ENCODE peak calls at places on chromosomes 1 and 21, in six cellular contexts. A is GM10248, Z is choroid plexus epithelial cell, F is BJ, C is GM23338, V is heart right ventricle. G is an unnamed sample.

GRCh38 chr1:85091647-85092295 is 43.5 kb upstream of the MCOLN3 start:
- DNase-seq in V (no peak), A (no peak), C (no peak), F (no peak), Z (no peak), G (no peak)

GRCh38 chr1:84753516-84754375 is 63.5 kb upstream of the SSX2IP start:
- DNase-seq in C (peak), F (no peak), V (peak), A (peak), Z (peak), G (peak)

GRCh38 chr1:2966940-2967725 is 54.1 kb upstream of the ACTRT2 start:
- DNase-seq in Z (no peak), V (no peak), F (no peak), A (no peak), C (no peak), G (no peak)

GRCh38 chr1:18670267-18670910 is 39.7 kb downstream of the PAX7 start:
- DNase-seq in V (no peak), C (no peak), A (no peak), F (no peak), Z (no peak), G (no peak)

GRCh38 chr1:222975472-222976122 is 160.8 kb downstream of the DISP1 start:
- DNase-seq in A (no peak), F (no peak), V (no peak), C (no peak), Z (peak), G (no peak)

GRCh38 chr1:160001440-160001839 is 30.4 kb downstream of the PIGM start:
- DNase-seq in V (no peak), A (no peak), C (no peak), F (no peak), Z (no peak), G (no peak)

GRCh38 chr1:206651958-206652890 is 16.9 kb downstream of the DYRK3 start:
- DNase-seq in C (no peak), V (no peak), A (no peak), Z (no peak), F (no peak), G (no peak)

GRCh38 chr1:44881011-44881632 is 38.1 kb upstream of the PTCH2 start:
- DNase-seq in A (no peak), F (peak), V (no peak), C (no peak), Z (peak), G (peak)

GRCh38 chr1:241202321-241202845 is 154.6 kb downstream of the RGS7 start:
- DNase-seq in V (no peak), C (peak), F (no peak), A (no peak), Z (no peak), G (no peak)

GRCh38 chr1:59565611-59566410 is 248.9 kb upstream of the HOOK1 start:
- DNase-seq in A (no peak), Z (peak), V (no peak), C (no peak), F (peak), G (peak)

GRCh38 chr1:39132505-39133339 is 71.8 kb upstream of the MACF1 start:
- DNase-seq in V (peak), Z (peak), F (no peak), C (peak), A (no peak), G (no peak)

GRCh38 chr1:3453891-3454810 is at the start of gene ARHGEF16:
- DNase-seq in V (peak), F (no peak), C (peak), A (no peak), Z (peak), G (no peak)

GRCh38 chr21:36125513-36126121 is 9.3 kb upstream of the CBR3 start:
- DNase-seq in V (no peak), Z (peak), A (peak), C (peak), F (no peak), G (no peak)

GRCh38 chr1:8992936-8993687 is 33.1 kb downstream of the SLC2A7 start:
- DNase-seq in Z (peak), C (no peak), V (no peak), A (no peak), F (no peak), G (no peak)

GRCh38 chr1:27658951-27659496 is 13.0 kb downstream of the IFI6 start:
- DNase-seq in A (peak), Z (no peak), V (no peak), F (peak), C (peak), G (no peak)

GRCh38 chr1:7389201-7389785 is 381.8 kb upstream of the VAMP3 start:
- DNase-seq in Z (peak), A (no peak), V (no peak), F (no peak), C (no peak), G (no peak)

GRCh38 chr1:32651461-32652073 is 559 bp downstream of the RBBP4 start:
- DNase-seq in V (no peak), F (peak), A (peak), Z (no peak), C (no peak), G (no peak)

GRCh38 chr1:18352640-18353245 is 128.0 kb upstream of the KLHDC7A start:
- DNase-seq in V (no peak), C (peak), Z (no peak), A (no peak), F (no peak), G (no peak)

GRCh38 chr1:14897080-14897449 is 256.5 kb upstream of the TMEM51 start:
- DNase-seq in C (no peak), Z (peak), V (no peak), F (no peak), A (no peak), G (no peak)

GRCh38 chr1:242523282-242523967 is 1.1 kb downstream of the PLD5 start:
- DNase-seq in Z (no peak), V (no peak), C (peak), A (no peak), F (no peak), G (no peak)

GRCh38 chr1:202374077-202374476 is 25.6 kb downstream of the PPP1R12B start:
- DNase-seq in V (no peak), Z (no peak), C (no peak), F (no peak), A (no peak), G (no peak)

DNA sequence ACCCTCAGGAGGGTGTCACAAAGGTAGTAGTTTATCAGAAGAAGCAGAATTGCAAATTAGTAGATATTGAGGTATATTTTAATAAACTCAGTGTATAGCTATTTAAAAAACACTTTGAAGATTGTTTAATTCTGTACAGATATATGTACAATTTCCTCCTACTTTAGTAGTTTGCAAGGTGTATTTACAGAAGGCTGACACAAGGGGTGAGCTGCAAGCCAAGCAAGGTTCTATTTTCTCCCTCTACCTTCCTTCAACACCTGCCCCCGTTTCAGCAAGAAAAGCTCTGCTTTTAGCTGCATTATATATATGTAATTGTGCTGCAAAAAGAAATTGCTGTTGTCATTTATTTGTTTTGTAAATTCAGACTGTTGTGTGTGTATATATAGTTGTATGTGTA is 674.2 kb upstream of the PKN2 start:
- DNase-seq in C (peak), V (no peak), A (no peak), F (no peak), Z (no peak), G (no peak)
- TF ChIP-seq CTCF in C (peak), V (no peak), A (no peak), F (no peak), Z (no peak), G (no peak)

DNA sequence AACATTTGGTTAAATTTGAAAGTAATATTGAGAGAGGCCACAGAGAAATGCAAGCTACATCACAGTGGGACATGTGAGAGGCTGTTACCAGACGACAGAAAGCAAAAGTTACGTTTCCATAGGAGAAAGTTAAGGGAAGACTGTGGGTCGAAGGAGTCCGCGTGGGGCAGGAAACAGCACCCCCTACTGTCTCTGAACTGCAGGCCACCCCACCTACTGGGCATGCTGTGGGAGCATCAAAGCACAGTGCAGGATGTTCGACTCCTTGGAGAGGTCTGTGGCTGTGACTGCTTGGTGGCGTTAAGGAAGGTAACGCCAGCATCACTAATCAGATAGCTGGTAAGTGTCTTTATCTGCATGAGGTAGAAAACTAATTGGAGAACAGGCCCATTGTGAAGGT is 123.9 kb downstream of the PTBP2 start:
- DNase-seq in V (peak), F (no peak), C (peak), Z (peak), A (peak), G (no peak)
- TF ChIP-seq CTCF in V (peak), F (peak), C (peak), Z (peak), A (peak), G (peak)

GRCh38 chr1:34985063-34985770 is at the start of gene TMEM35B:
- DNase-seq in Z (peak), F (no peak), C (peak), A (peak), V (peak), G (peak)
- TF ChIP-seq CTCF in Z (no peak), F (no peak), C (peak), A (no peak), V (no peak), G (no peak)

GRCh38 chr21:44360174-44360573 is 6.8 kb downstream of the TRPM2 start:
- DNase-seq in Z (peak), V (no peak), C (no peak), F (no peak), A (no peak), G (no peak)
- TF ChIP-seq CTCF in Z (peak), V (no peak), C (no peak), F (no peak), A (peak), G (no peak)

GRCh38 chr21:41167348-41168342 is at the start of gene BACE2:
- DNase-seq in F (no peak), V (peak), C (peak), A (peak), Z (peak), G (peak)

GRCh38 chr21:41169701-41170100 is 1.7 kb downstream of the BACE2 start:
- DNase-seq in F (no peak), A (no peak), C (no peak), V (no peak), Z (no peak), G (no peak)

GRCh38 chr21:41166947-41167346 is 1.0 kb upstream of the BACE2 start:
- DNase-seq in A (no peak), F (no peak), V (peak), C (peak), Z (no peak), G (no peak)

GRCh38 chr21:41169258-41169576 is 1.3 kb downstream of the BACE2 start:
- DNase-seq in F (no peak), V (no peak), Z (no peak), A (no peak), C (no peak), G (no peak)

GRCh38 chr21:41168391-41169257 is 664 bp downstream of the BACE2 start:
- DNase-seq in A (peak), Z (peak), V (peak), F (no peak), C (peak), G (no peak)
- TF ChIP-seq CTCF in A (no peak), Z (no peak), V (no peak), F (peak), C (no peak), G (no peak)

DNA sequence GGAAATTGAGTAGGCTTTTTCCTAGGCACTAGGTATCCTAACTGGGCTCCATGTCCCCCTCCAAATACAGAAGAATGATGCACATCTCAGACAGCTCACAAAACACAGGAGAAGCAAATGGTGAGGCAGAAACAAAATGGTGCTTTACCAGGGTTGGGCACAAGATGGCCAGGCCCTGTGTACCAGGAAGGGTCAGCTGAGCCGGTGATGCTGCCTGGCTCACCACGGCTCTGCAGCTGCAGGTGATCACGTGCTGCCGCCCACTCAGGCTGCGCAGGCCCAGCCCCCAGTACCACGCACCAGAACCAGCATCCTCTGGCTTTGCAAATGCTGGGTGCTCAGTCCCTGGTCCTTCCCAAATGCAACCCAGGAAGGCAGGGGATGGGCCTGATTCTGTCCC is 998 bp upstream of the DSCAM start:
- DNase-seq in V (no peak), C (peak), A (no peak), Z (no peak), F (no peak), G (no peak)
- TF ChIP-seq CTCF in V (no peak), C (peak), A (no peak), Z (no peak), F (no peak), G (no peak)

GRCh38 chr21:16605588-16605987 is 875.8 kb downstream of the USP25 start:
- DNase-seq in A (no peak), F (no peak), V (no peak), Z (peak), C (peak), G (no peak)

DNA sequence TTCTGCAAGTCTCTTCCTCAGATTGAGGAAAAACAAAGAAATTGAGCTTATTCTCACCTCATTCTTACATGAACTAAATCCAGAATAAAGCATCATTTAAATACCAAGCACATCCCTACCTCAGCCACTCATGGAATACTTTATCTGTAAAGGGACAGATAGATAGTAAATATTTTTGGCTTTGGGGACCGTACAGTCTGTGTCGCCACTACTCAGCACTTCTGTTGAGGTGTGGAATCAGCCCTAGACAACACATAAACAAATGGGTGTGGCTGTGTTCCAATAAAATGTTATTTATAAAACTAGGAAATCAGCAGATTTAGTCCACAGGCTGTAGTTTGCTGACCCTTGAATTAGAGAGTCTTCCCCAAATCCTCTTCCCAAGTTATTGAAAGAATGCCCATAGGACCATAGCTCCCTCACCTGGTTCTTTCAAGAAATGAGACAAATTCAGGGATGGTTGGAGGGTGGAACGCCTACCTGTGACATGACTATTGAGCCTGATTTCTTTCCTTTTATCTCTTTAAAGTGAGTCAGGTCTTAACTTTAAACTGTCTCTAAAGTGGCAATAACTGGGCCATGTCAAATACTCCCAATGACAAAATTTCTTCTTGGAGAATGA is 878.5 kb downstream of the USP25 start:
- DNase-seq in V (no peak), C (peak), A (no peak), F (no peak), Z (peak), G (no peak)
- TF ChIP-seq CTCF in V (no peak), C (peak), A (no peak), F (no peak), Z (peak), G (no peak)

GRCh38 chr1:63555480-63555879 is 32.2 kb downstream of the EFCAB7 start:
- DNase-seq in C (no peak), A (no peak), F (no peak), Z (no peak), V (no peak), G (no peak)

GRCh38 chr1:63559357-63559756 is 33.9 kb upstream of the PGM1 start:
- DNase-seq in A (no peak), C (no peak), Z (no peak), F (no peak), V (no peak), G (no peak)

GRCh38 chr1:63557365-63557987 is 34.2 kb downstream of the EFCAB7 start:
- DNase-seq in C (peak), V (no peak), F (no peak), A (peak), Z (peak), G (no peak)
- TF ChIP-seq CTCF in C (peak), V (peak), F (peak), A (peak), Z (peak), G (peak)

GRCh38 chr1:37487619-37487984 is 13.2 kb downstream of the ZC3H12A start:
- DNase-seq in F (no peak), A (no peak), Z (no peak), C (no peak), V (no peak), G (no peak)
- TF ChIP-seq CTCF in F (no peak), A (no peak), Z (no peak), C (no peak), V (no peak), G (no peak)